ENCODE peak calls at places on chromosomes 3 and 15, in six cellular contexts. K is heart left ventricle, N is H7, C is GM19239, G is epithelial cell of esophagus, I is kidney. P is an unnamed sample.

GRCh38 chr3:66115858-66116654 is 77.3 kb upstream of the MAGI1 start:
- DNase-seq in K (peak; percentile 64), N (peak; percentile 59), C (no peak), G (peak; percentile 84), I (no peak), P (no peak)

GRCh38 chr15:74406517-74406916 is 27.2 kb downstream of the SEMA7A start:
- DNase-seq in K (no peak), N (no peak), C (no peak), G (no peak), I (no peak), P (no peak)

GRCh38 chr3:46539443-46540005 is 26.6 kb downstream of the LRRC2 start:
- DNase-seq in K (no peak), N (no peak), C (no peak), G (no peak), I (no peak), P (no peak)

GRCh38 chr3:45078910-45079522 is 52.9 kb downstream of the CLEC3B start:
- DNase-seq in K (no peak), N (no peak), C (no peak), G (peak; percentile 66), I (no peak), P (no peak)

GRCh38 chr3:78889345-78889744 is 878.5 kb downstream of the ROBO1 start:
- DNase-seq in K (no peak), N (no peak), C (no peak), G (no peak), I (no peak), P (no peak)

GRCh38 chr3:108118038-108118727 is 27.4 kb upstream of the CD47 start:
- DNase-seq in K (no peak), N (no peak), C (no peak), G (no peak), I (no peak), P (no peak)

GRCh38 chr15:67892559-67893377 is 52.9 kb upstream of the RNU6-1 start:
- DNase-seq in K (no peak), N (no peak), C (no peak), G (no peak), I (peak; percentile 58), P (no peak)

GRCh38 chr3:153350420-153350819 is 188.4 kb downstream of the RAP2B start:
- DNase-seq in K (no peak), N (no peak), C (no peak), G (peak; percentile 50), I (no peak), P (no peak)

GRCh38 chr15:28912422-28912821 is 26.6 kb downstream of the APBA2 start:
- DNase-seq in K (no peak), N (no peak), C (no peak), G (no peak), I (no peak), P (no peak)

GRCh38 chr15:66293419-66294156 is at the start of gene DIS3L:
- DNase-seq in K (peak; percentile 54), N (peak; percentile 92), C (peak; percentile 72), G (peak; percentile 65), I (peak; percentile 81), P (peak; percentile 32)

GRCh38 chr3:11558002-11558401 is 85.7 kb downstream of the VGLL4 start:
- DNase-seq in K (no peak), N (peak; percentile 32), C (no peak), G (peak; percentile 95), I (peak; percentile 37), P (no peak)

GRCh38 chr15:64209680-64210334 is 47.0 kb upstream of the PPIB start:
- DNase-seq in K (no peak), N (no peak), C (peak; percentile 7), G (peak; percentile 36), I (no peak), P (no peak)